ENCODE peak calls at places on chromosomes 5 and 9, in five cellular contexts. One of them, this sample, is unnamed.

GRCh38 chr5:170662966-170663365 is 120.6 kb upstream of the GABRP start:
- DNase-seq in GM12878: no peak
- DNase-seq in SK-N-SH: no peak
- DNase-seq in HepG2: no peak
- DNase-seq in K562: no peak
- DNase-seq in this sample: no peak

GRCh38 chr5:132777209-132778069 is at the start of gene SEPTIN8:
- DNase-seq in HepG2: no peak
- DNase-seq in GM12878: no peak
- DNase-seq in SK-N-SH: peak; percentile 90
- DNase-seq in K562: peak; percentile 87
- DNase-seq in this sample: no peak

GRCh38 chr9:76828462-76828861 is 64.2 kb downstream of the PCA3 start:
- DNase-seq in SK-N-SH: no peak
- DNase-seq in HepG2: no peak
- DNase-seq in GM12878: no peak
- DNase-seq in K562: no peak
- DNase-seq in this sample: peak; percentile 18

GRCh38 chr9:98342819-98343208 is 87.4 kb upstream of the TBC1D2 start:
- DNase-seq in K562: no peak
- DNase-seq in SK-N-SH: no peak
- DNase-seq in HepG2: no peak
- DNase-seq in GM12878: no peak
- DNase-seq in this sample: no peak

GRCh38 chr5:61281686-61282085 is 50.4 kb upstream of the ZSWIM6 start:
- DNase-seq in SK-N-SH: no peak
- DNase-seq in HepG2: no peak
- DNase-seq in GM12878: no peak
- DNase-seq in K562: no peak
- DNase-seq in this sample: no peak

GRCh38 chr5:1547236-1547635 is 23.5 kb upstream of the LPCAT1 start:
- DNase-seq in K562: no peak
- DNase-seq in GM12878: no peak
- DNase-seq in HepG2: no peak
- DNase-seq in SK-N-SH: no peak
- DNase-seq in this sample: no peak

GRCh38 chr9:105444130-105444529 is 3.7 kb upstream of the FSD1L start:
- DNase-seq in GM12878: no peak
- DNase-seq in SK-N-SH: no peak
- DNase-seq in K562: no peak
- DNase-seq in HepG2: no peak
- DNase-seq in this sample: peak; percentile 76

GRCh38 chr5:116773926-116774325 is 199.3 kb upstream of the SEMA6A start:
- DNase-seq in GM12878: no peak
- DNase-seq in K562: no peak
- DNase-seq in SK-N-SH: no peak
- DNase-seq in HepG2: no peak
- DNase-seq in this sample: no peak

GRCh38 chr5:74916831-74917710 is 50.9 kb upstream of the FAM169A start:
- DNase-seq in GM12878: no peak
- DNase-seq in K562: no peak
- DNase-seq in SK-N-SH: no peak
- DNase-seq in HepG2: peak; percentile 99
- DNase-seq in this sample: peak; percentile 48

GRCh38 chr5:38994329-38994927 is 79.8 kb downstream of the RICTOR start:
- DNase-seq in K562: peak; percentile 21
- DNase-seq in HepG2: peak; percentile 64
- DNase-seq in SK-N-SH: peak; percentile 54
- DNase-seq in GM12878: no peak
- DNase-seq in this sample: peak; percentile 76

GRCh38 chr9:15104826-15105420 is 194.7 kb upstream of the FREM1 start:
- DNase-seq in SK-N-SH: peak; percentile 37
- DNase-seq in GM12878: no peak
- DNase-seq in HepG2: peak; percentile 47
- DNase-seq in K562: peak; percentile 22
- DNase-seq in this sample: peak; percentile 46

GRCh38 chr9:87675906-87676515 is 49.9 kb upstream of the CTSL start:
- DNase-seq in K562: no peak
- DNase-seq in HepG2: no peak
- DNase-seq in GM12878: no peak
- DNase-seq in SK-N-SH: no peak
- DNase-seq in this sample: no peak

GRCh38 chr9:107755267-107755666 is 265.7 kb upstream of the KLF4 start:
- DNase-seq in HepG2: no peak
- DNase-seq in K562: no peak
- DNase-seq in SK-N-SH: no peak
- DNase-seq in GM12878: no peak
- DNase-seq in this sample: peak; percentile 71

GRCh38 chr5:65866837-65867508 is 59.4 kb upstream of the ERBIN start:
- DNase-seq in HepG2: no peak
- DNase-seq in SK-N-SH: no peak
- DNase-seq in GM12878: no peak
- DNase-seq in K562: no peak
- DNase-seq in this sample: no peak

GRCh38 chr9:69549310-69550202 is 122.6 kb downstream of the APBA1 start:
- DNase-seq in GM12878: no peak
- DNase-seq in K562: peak; percentile 30
- DNase-seq in HepG2: peak; percentile 45
- DNase-seq in SK-N-SH: peak; percentile 44
- DNase-seq in this sample: peak; percentile 61

GRCh38 chr5:145465487-145466263 is 369.5 kb downstream of the PRELID2 start:
- DNase-seq in GM12878: no peak
- DNase-seq in HepG2: no peak
- DNase-seq in K562: no peak
- DNase-seq in SK-N-SH: no peak
- DNase-seq in this sample: no peak

GRCh38 chr9:85417674-85418073 is 324.1 kb downstream of the AGTPBP1 start:
- DNase-seq in HepG2: no peak
- DNase-seq in K562: no peak
- DNase-seq in GM12878: no peak
- DNase-seq in SK-N-SH: no peak
- DNase-seq in this sample: no peak

GRCh38 chr5:12292610-12293204 is 388.5 kb upstream of the CTNND2 start:
- DNase-seq in K562: peak; percentile 8
- DNase-seq in GM12878: no peak
- DNase-seq in HepG2: no peak
- DNase-seq in SK-N-SH: no peak
- DNase-seq in this sample: no peak

GRCh38 chr9:103277240-103277639 is 282.1 kb downstream of the CYLC2 start:
- DNase-seq in HepG2: no peak
- DNase-seq in GM12878: no peak
- DNase-seq in SK-N-SH: no peak
- DNase-seq in K562: no peak
- DNase-seq in this sample: no peak

GRCh38 chr5:138469540-138470321 is 4.5 kb downstream of the EGR1 start:
- DNase-seq in SK-N-SH: peak; percentile 39
- DNase-seq in HepG2: no peak
- DNase-seq in GM12878: no peak
- DNase-seq in K562: no peak
- DNase-seq in this sample: peak; percentile 91

GRCh38 chr9:100186356-100186755 is 87.3 kb downstream of the INVS start:
- DNase-seq in HepG2: no peak
- DNase-seq in GM12878: no peak
- DNase-seq in K562: no peak
- DNase-seq in SK-N-SH: no peak
- DNase-seq in this sample: no peak

GRCh38 chr5:122434120-122434519 is 122.1 kb downstream of the SNCAIP start:
- DNase-seq in K562: no peak
- DNase-seq in HepG2: no peak
- DNase-seq in SK-N-SH: no peak
- DNase-seq in GM12878: no peak
- DNase-seq in this sample: no peak

GRCh38 chr5:171750316-171750788 is 35.3 kb upstream of the SMIM23 start:
- DNase-seq in HepG2: peak; percentile 4
- DNase-seq in GM12878: no peak
- DNase-seq in K562: no peak
- DNase-seq in SK-N-SH: peak; percentile 26
- DNase-seq in this sample: peak; percentile 7

GRCh38 chr9:121282309-121283071 is 14.5 kb downstream of the GSN start:
- DNase-seq in K562: no peak
- DNase-seq in SK-N-SH: no peak
- DNase-seq in HepG2: no peak
- DNase-seq in GM12878: no peak
- DNase-seq in this sample: peak; percentile 85

GRCh38 chr9:121283072-121283398 is 15.1 kb downstream of the GSN start:
- DNase-seq in GM12878: no peak
- DNase-seq in HepG2: no peak
- DNase-seq in K562: no peak
- DNase-seq in SK-N-SH: no peak
- DNase-seq in this sample: no peak

GRCh38 chr9:121279841-121280388 is 12.0 kb downstream of the GSN start:
- DNase-seq in HepG2: no peak
- DNase-seq in GM12878: no peak
- DNase-seq in SK-N-SH: no peak
- DNase-seq in K562: no peak
- DNase-seq in this sample: no peak

GRCh38 chr9:121280715-121281613 is 13.0 kb downstream of the GSN start:
- DNase-seq in K562: no peak
- DNase-seq in HepG2: peak; percentile 80
- DNase-seq in SK-N-SH: no peak
- DNase-seq in GM12878: no peak
- DNase-seq in this sample: no peak

DNA sequence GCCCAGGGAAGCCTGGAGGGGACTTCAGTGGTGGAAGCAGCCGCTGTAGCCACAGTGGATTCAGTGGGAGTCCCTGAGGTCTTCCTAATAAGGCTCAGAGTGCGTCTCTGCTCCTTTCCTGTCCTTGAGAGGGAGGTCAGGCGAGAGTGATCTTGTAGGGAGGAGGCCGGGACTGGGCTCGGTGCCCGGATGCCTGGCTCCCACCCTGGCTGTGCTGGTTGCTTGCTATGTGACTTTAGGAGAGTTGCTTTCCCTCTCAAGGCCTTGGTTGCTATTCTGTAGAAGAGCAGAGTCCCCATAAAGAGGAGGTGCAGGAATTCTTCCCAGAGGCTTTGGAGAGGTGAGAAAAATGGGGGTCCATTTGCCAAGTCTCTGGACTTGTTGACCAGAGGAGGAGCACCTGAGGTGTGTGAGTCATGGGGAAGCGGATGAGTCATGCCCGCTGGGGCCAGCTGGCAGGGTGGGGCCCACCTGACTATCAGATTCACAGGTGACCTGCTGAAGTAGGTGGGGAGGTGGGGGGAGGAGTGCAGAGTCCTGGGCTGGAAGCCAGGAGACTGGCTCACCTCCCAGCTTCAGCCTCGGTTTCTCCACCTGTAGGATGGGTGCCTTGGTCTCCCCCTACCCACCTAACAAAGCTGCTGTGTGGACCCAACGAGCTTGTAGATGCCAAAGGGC is 13.8 kb downstream of the GSN start:
- DNase-seq in GM12878: no peak
- DNase-seq in HepG2: peak; percentile 85
- DNase-seq in K562: peak; percentile 81
- DNase-seq in SK-N-SH: no peak
- DNase-seq in this sample: peak; percentile 65
- TF ChIP-seq MXI1 in GM12878: no peak
- TF ChIP-seq MXI1 in HepG2: no peak
- TF ChIP-seq MXI1 in K562: no peak
- TF ChIP-seq MXI1 in SK-N-SH: no peak
- TF ChIP-seq MXI1 in this sample: no peak

GRCh38 chr9:73260506-73260905 is 108.8 kb downstream of the ANXA1 start:
- DNase-seq in SK-N-SH: no peak
- DNase-seq in K562: no peak
- DNase-seq in GM12878: no peak
- DNase-seq in HepG2: no peak
- DNase-seq in this sample: no peak

GRCh38 chr9:73264636-73265035 is 113.0 kb downstream of the ANXA1 start:
- DNase-seq in SK-N-SH: no peak
- DNase-seq in GM12878: no peak
- DNase-seq in K562: no peak
- DNase-seq in HepG2: no peak
- DNase-seq in this sample: no peak

GRCh38 chr9:73259086-73259696 is 107.5 kb downstream of the ANXA1 start:
- DNase-seq in K562: no peak
- DNase-seq in GM12878: no peak
- DNase-seq in HepG2: no peak
- DNase-seq in SK-N-SH: no peak
- DNase-seq in this sample: no peak
- TF ChIP-seq MXI1 in K562: no peak
- TF ChIP-seq MXI1 in GM12878: no peak
- TF ChIP-seq MXI1 in HepG2: no peak
- TF ChIP-seq MXI1 in SK-N-SH: no peak
- TF ChIP-seq MXI1 in this sample: no peak

GRCh38 chr9:127559247-127559680 is 52.8 kb upstream of the STXBP1 start:
- DNase-seq in GM12878: no peak
- DNase-seq in SK-N-SH: no peak
- DNase-seq in K562: no peak
- DNase-seq in HepG2: no peak
- DNase-seq in this sample: no peak

GRCh38 chr9:127562841-127563523 is 49.1 kb upstream of the STXBP1 start:
- DNase-seq in HepG2: no peak
- DNase-seq in GM12878: no peak
- DNase-seq in SK-N-SH: no peak
- DNase-seq in K562: no peak
- DNase-seq in this sample: peak; percentile 87

GRCh38 chr9:127562271-127562780 is 49.8 kb upstream of the STXBP1 start:
- DNase-seq in HepG2: no peak
- DNase-seq in GM12878: no peak
- DNase-seq in SK-N-SH: no peak
- DNase-seq in K562: no peak
- DNase-seq in this sample: no peak

GRCh38 chr9:127563579-127563978 is 48.5 kb upstream of the STXBP1 start:
- DNase-seq in HepG2: no peak
- DNase-seq in K562: no peak
- DNase-seq in GM12878: no peak
- DNase-seq in SK-N-SH: no peak
- DNase-seq in this sample: no peak

GRCh38 chr9:127561491-127562270 is 50.4 kb upstream of the STXBP1 start:
- DNase-seq in HepG2: no peak
- DNase-seq in SK-N-SH: no peak
- DNase-seq in K562: peak; percentile 76
- DNase-seq in GM12878: no peak
- DNase-seq in this sample: peak; percentile 99
- TF ChIP-seq MXI1 in HepG2: no peak
- TF ChIP-seq MXI1 in SK-N-SH: no peak
- TF ChIP-seq MXI1 in K562: no peak
- TF ChIP-seq MXI1 in GM12878: no peak
- TF ChIP-seq MXI1 in this sample: no peak

DNA sequence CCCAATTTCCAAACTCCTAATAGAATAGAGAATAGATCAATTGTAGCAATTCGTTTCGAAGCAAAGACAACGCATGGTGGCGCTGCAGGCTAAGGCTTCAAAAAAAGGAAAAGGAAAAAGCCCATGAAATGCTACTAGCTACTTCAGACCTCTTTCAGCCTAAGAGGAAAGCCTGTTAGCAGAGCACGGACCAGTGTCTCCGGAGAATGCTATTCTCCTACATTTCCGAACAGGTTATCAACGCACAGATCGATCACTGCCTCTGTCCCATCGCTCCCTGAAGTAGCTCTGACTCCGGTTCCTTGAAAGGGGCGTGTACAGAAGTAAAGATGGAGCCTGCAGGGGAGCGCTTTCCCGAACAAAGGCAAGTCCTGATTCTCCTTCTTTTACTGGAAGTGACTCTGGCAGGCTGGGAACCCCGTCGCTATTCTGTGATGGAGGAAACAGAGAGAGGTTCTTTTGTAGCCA is at the start of gene PCDHB15:
- DNase-seq in GM12878: no peak
- DNase-seq in K562: peak; percentile 13
- DNase-seq in SK-N-SH: peak; percentile 30
- DNase-seq in HepG2: peak; percentile 9
- DNase-seq in this sample: no peak
- TF ChIP-seq MXI1 in GM12878: no peak
- TF ChIP-seq MXI1 in K562: no peak
- TF ChIP-seq MXI1 in SK-N-SH: no peak
- TF ChIP-seq MXI1 in HepG2: no peak
- TF ChIP-seq MXI1 in this sample: no peak

This sample was measured in IMR-90.